ENCODE peak calls at places on chromosomes 16 and 17, in seven cellular contexts. S is stomach, K is GM12878, H is ovary, N is IMR-90, C is adrenal gland, V is thoracic aorta. Q is an unnamed sample.
A peak's percentile ranks its signal among the peaks of the same experiment; 100 is the strongest.

GRCh38 chr16:29824589-29825144 is 4.4 kb downstream of the MVP start:
- DNase-seq in S (no peak), K (no peak), H (no peak), N (peak; percentile 91), C (peak; percentile 56), V (no peak), Q (no peak)

GRCh38 chr16:35197656-35198055 is 1738.2 kb downstream of the TP53TG3F start:
- DNase-seq in S (no peak), K (no peak), H (no peak), N (no peak), C (no peak), V (no peak), Q (no peak)

GRCh38 chr16:75250809-75251279 is 580 bp downstream of the BCAR1 start:
- DNase-seq in S (peak; percentile 80), K (no peak), H (peak; percentile 59), N (no peak), C (peak; percentile 55), V (no peak), Q (peak; percentile 76)

GRCh38 chr16:65842067-65842466 is 524.4 kb upstream of the CDH5 start:
- DNase-seq in S (no peak), K (no peak), H (no peak), N (peak; percentile 19), C (no peak), V (no peak), Q (no peak)

GRCh38 chr17:21198411-21198810 is 15.6 kb downstream of the TMEM11 start:
- DNase-seq in S (no peak), K (no peak), H (no peak), N (no peak), C (no peak), V (no peak), Q (no peak)

GRCh38 chr17:65438708-65439294 is 122.6 kb downstream of the AXIN2 start:
- DNase-seq in S (no peak), K (no peak), H (no peak), N (peak; percentile 22), C (no peak), V (no peak), Q (no peak)

GRCh38 chr17:47713980-47714689 is 18.9 kb upstream of the TBX21 start:
- DNase-seq in S (no peak), K (no peak), H (no peak), N (no peak), C (no peak), V (no peak), Q (no peak)

GRCh38 chr17:794876-795275 is 12.7 kb downstream of the MRM3 start:
- DNase-seq in S (peak; percentile 92), K (no peak), H (peak; percentile 83), N (peak; percentile 59), C (peak; percentile 84), V (peak; percentile 65), Q (peak; percentile 77)

GRCh38 chr16:7839568-7839967 is 506.9 kb downstream of the RBFOX1 start:
- DNase-seq in S (no peak), K (no peak), H (no peak), N (no peak), C (no peak), V (no peak), Q (no peak)

GRCh38 chr16:21646091-21646490 is 6.3 kb downstream of the IGSF6 start:
- DNase-seq in S (no peak), K (no peak), H (no peak), N (no peak), C (no peak), V (no peak), Q (no peak)

GRCh38 chr16:3020247-3020603 is at the start of gene TNFRSF12A:
- DNase-seq in S (peak; percentile 81), K (no peak), H (peak; percentile 83), N (peak; percentile 68), C (peak; percentile 75), V (no peak), Q (peak; percentile 86)

GRCh38 chr16:82755570-82756282 is 129.0 kb downstream of the CDH13 start:
- DNase-seq in S (no peak), K (no peak), H (no peak), N (no peak), C (no peak), V (no peak), Q (no peak)

GRCh38 chr17:1399366-1399678 is 700 bp downstream of the YWHAE start:
- DNase-seq in S (peak; percentile 45), K (no peak), H (no peak), N (no peak), C (no peak), V (no peak), Q (no peak)

GRCh38 chr16:58129097-58129936 is at the start of gene CFAP20:
- DNase-seq in S (peak; percentile 99), K (peak; percentile 98), H (peak; percentile 99), N (peak; percentile 100), C (peak; percentile 99), V (peak; percentile 98), Q (peak; percentile 99)

GRCh38 chr16:51875834-51876725 is 670.9 kb downstream of the TOX3 start:
- DNase-seq in S (no peak), K (no peak), H (no peak), N (no peak), C (no peak), V (no peak), Q (no peak)

GRCh38 chr17:44591223-44591622 is 33.9 kb downstream of the FZD2 start:
- DNase-seq in S (no peak), K (no peak), H (no peak), N (peak; percentile 28), C (no peak), V (no peak), Q (no peak)

GRCh38 chr16:1196494-1196893 is 28.6 kb downstream of the TPSG1 start:
- DNase-seq in S (no peak), K (no peak), H (no peak), N (no peak), C (no peak), V (no peak), Q (no peak)

GRCh38 chr17:50344712-50345380 is 1.1 kb upstream of the XYLT2 start:
- DNase-seq in S (peak; percentile 69), K (no peak), H (no peak), N (no peak), C (no peak), V (no peak), Q (peak; percentile 49)

GRCh38 chr16:54430491-54431030 is 144.0 kb upstream of the IRX3 start:
- DNase-seq in S (no peak), K (no peak), H (no peak), N (peak; percentile 29), C (no peak), V (no peak), Q (no peak)

GRCh38 chr16:26334218-26335111 is 642.7 kb downstream of the HS3ST4 start:
- DNase-seq in S (no peak), K (no peak), H (no peak), N (no peak), C (no peak), V (no peak), Q (no peak)
- H3K4me1 ChIP-seq in S (peaks cover 11% of the 10 kb centered on the region), K (no peaks in the 10 kb centered on the region), H (no peaks in the 10 kb centered on the region), N (no peaks in the 10 kb centered on the region), C (no peaks in the 10 kb centered on the region), V (no peaks in the 10 kb centered on the region), Q (no peaks in the 10 kb centered on the region)

DNA sequence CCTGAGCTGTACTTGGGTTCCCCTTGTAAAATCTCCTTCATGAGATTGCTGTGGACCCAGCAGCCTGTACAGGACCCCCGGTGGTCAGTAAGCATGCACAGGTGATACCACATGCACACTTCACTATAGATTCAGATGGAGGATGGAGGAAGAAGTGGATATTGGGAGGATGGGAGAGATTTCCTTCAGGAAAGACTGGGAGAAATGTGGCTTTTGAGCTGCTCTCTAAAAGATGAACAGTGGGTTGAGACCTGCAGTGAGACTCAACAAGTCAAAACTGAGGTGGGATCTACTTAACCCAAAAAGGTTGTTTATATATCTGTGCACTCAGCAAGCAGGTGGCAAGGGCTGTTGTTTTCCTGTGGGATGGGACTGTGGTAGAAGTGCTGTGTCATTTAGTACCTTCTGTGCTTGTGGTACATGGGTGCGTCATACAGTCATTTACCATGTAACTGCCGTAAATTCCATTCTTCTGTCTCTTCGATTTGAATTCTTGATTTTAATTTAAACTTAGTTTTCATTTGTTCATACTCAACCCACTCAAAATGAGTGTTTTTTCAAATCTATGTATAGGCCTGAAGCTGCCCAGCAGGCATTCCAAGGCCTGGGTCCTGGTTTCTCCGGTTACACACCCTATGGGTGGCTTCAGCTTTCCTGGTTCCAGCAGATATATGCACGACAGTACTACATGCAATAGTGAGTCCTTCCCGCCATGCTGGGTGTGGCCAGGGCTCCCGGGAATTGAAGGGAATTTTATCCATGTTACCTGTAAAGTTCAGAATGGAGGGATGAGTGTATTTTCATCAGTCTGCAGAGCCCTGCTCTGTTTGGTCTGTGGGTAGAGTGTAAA is 6.9 kb downstream of the HERPUD1 start:
- DNase-seq in S (no peak), K (no peak), H (peak; percentile 16), N (no peak), C (no peak), V (no peak), Q (no peak)
- H3K4me3 ChIP-seq in S (no peak overlapping the region), K (peak overlapping the region; percentile 24), H (no peak overlapping the region), N (no peak overlapping the region), C (no peak overlapping the region), V (no peak overlapping the region), Q (no peak overlapping the region)

GRCh38 chr16:88992351-88993005 is 15.5 kb upstream of the CBFA2T3 start:
- DNase-seq in S (no peak), K (no peak), H (no peak), N (no peak), C (no peak), V (no peak), Q (no peak)

GRCh38 chr16:88995194-88995593 is 18.2 kb upstream of the CBFA2T3 start:
- DNase-seq in S (no peak), K (no peak), H (no peak), N (no peak), C (no peak), V (no peak), Q (no peak)

GRCh38 chr16:88993006-88993787 is 16.2 kb upstream of the CBFA2T3 start:
- DNase-seq in S (no peak), K (no peak), H (no peak), N (no peak), C (no peak), V (no peak), Q (no peak)

GRCh38 chr16:88994704-88995103 is 17.7 kb upstream of the CBFA2T3 start:
- DNase-seq in S (no peak), K (no peak), H (no peak), N (no peak), C (no peak), V (no peak), Q (no peak)

DNA sequence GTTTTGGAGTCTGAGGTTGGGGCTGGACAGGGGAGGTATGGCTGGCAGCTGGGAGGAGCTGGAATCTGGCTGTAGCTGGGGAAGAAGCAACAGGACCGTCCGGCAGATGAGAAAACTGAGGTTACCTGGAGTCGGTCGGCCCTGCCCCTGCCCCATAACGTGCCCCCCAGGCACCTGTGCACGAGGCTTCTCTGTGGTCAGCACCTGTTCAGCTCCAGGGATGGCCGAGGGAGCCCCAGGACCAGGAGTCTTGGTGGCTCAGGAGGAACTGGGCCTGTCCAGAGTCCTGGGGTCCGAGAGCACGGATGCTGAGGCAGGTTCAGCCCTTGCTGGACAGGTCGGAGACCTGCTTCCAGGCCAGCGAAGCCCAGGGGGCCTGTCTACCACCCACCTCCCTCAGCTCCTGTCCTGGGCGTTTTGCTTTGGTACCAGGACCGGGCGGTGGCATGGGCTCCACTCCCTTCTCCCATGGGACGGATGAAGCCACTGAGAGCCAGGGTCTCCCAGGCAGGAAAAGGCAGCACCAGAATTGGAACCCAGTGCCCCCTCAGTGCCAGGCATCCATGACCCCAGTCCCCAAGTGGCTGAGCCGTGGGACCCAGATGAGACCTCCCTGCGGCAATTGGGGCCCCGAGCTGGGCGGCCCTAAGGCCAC is 17.1 kb upstream of the CBFA2T3 start:
- DNase-seq in S (no peak), K (no peak), H (no peak), N (no peak), C (no peak), V (no peak), Q (no peak)
- H3K27me3 ChIP-seq in S (peaks cover 36% of the 10 kb centered on the region), K (no peaks in the 10 kb centered on the region), H (no peaks in the 10 kb centered on the region), N (peaks cover 55% of the 10 kb centered on the region), C (peaks cover 24% of the 10 kb centered on the region), V (no peaks in the 10 kb centered on the region), Q (peaks cover 6% of the 10 kb centered on the region)

GRCh38 chr16:71902656-71903365 is 7.5 kb downstream of the IST1 start:
- DNase-seq in S (no peak), K (no peak), H (no peak), N (no peak), C (no peak), V (no peak), Q (no peak)
- H3K4me1 ChIP-seq in S (peaks cover 99% of the 10 kb centered on the region), K (peaks cover 4% of the 10 kb centered on the region), H (peaks cover 7% of the 10 kb centered on the region), N (no peaks in the 10 kb centered on the region), C (peaks cover 12% of the 10 kb centered on the region), V (peaks cover 54% of the 10 kb centered on the region), Q (peaks cover 4% of the 10 kb centered on the region)

Q was measured in colonic mucosa.